ENCODE peak calls at places on chromosomes 5 and 9, in five cellular contexts. G, H, L, Q and K are unnamed samples.

GRCh38 chr9:89273528-89274279 is 37.3 kb upstream of the CKS2 start:
- DNase-seq in G (no peak), H (no peak), L (no peak), Q (no peak), K (no peak)

GRCh38 chr9:134475051-134475790 is 149.0 kb downstream of the RXRA start:
- DNase-seq in G (no peak), H (no peak), L (no peak), Q (no peak), K (no peak)

GRCh38 chr9:135066291-135066690 is 21.2 kb upstream of the OLFM1 start:
- DNase-seq in G (no peak), H (no peak), L (no peak), Q (no peak), K (no peak)

GRCh38 chr9:130927338-130927737 is 11.7 kb downstream of the FIBCD1 start:
- DNase-seq in G (no peak), H (no peak), L (no peak), Q (no peak), K (no peak)

GRCh38 chr9:111728617-111729366 is 65.9 kb downstream of the SHOC1 start:
- DNase-seq in G (no peak), H (peak; percentile 59), L (no peak), Q (no peak), K (no peak)

GRCh38 chr9:123073991-123074422 is 40.5 kb downstream of the GPR21 start:
- DNase-seq in G (no peak), H (no peak), L (no peak), Q (no peak), K (no peak)

GRCh38 chr9:133955821-133956411 is 36.2 kb downstream of the VAV2 start:
- DNase-seq in G (no peak), H (no peak), L (no peak), Q (peak; percentile 77), K (peak; percentile 25)

GRCh38 chr9:127116946-127117345 is 5.5 kb downstream of the ANGPTL2 start:
- DNase-seq in G (no peak), H (no peak), L (no peak), Q (no peak), K (no peak)

GRCh38 chr5:32612134-32612888 is 27.0 kb downstream of the SUB1 start:
- DNase-seq in G (no peak), H (no peak), L (no peak), Q (no peak), K (no peak)

GRCh38 chr9:129677456-129677855 is 12.0 kb downstream of the PRRX2 start:
- DNase-seq in G (peak; percentile 34), H (no peak), L (no peak), Q (peak; percentile 45), K (no peak)

GRCh38 chr5:95399034-95399433 is 7.9 kb downstream of the FAM81B start:
- DNase-seq in G (no peak), H (no peak), L (no peak), Q (no peak), K (no peak)

GRCh38 chr9:119802115-119802514 is 432.9 kb upstream of the BRINP1 start:
- DNase-seq in G (no peak), H (no peak), L (no peak), Q (no peak), K (no peak)

GRCh38 chr5:141848771-141849370 is 29.3 kb downstream of the PCDH1 start:
- DNase-seq in G (no peak), H (peak; percentile 71), L (no peak), Q (peak; percentile 91), K (peak; percentile 70)

GRCh38 chr9:88628811-88629210 is 93.8 kb downstream of the NXNL2 start:
- DNase-seq in G (no peak), H (no peak), L (no peak), Q (no peak), K (no peak)

GRCh38 chr9:87898151-87898550 is 15.5 kb downstream of the SPATA31E1 start:
- DNase-seq in G (no peak), H (no peak), L (no peak), Q (no peak), K (no peak)

GRCh38 chr9:135762921-135763320 is 60.9 kb downstream of the KCNT1 start:
- DNase-seq in G (no peak), H (no peak), L (no peak), Q (no peak), K (no peak)

GRCh38 chr5:569868-570361 is 42.2 kb upstream of the CEP72 start:
- DNase-seq in G (no peak), H (no peak), L (no peak), Q (no peak), K (no peak)

GRCh38 chr5:34676409-34676808 is 20.3 kb downstream of the RAI14 start:
- DNase-seq in G (no peak), H (no peak), L (no peak), Q (no peak), K (no peak)

GRCh38 chr9:99057665-99058625 is 47.0 kb upstream of the TGFBR1 start:
- DNase-seq in G (no peak), H (no peak), L (peak; percentile 64), Q (no peak), K (no peak)

GRCh38 chr5:167573274-167574127 is 717.9 kb upstream of the WWC1 start:
- DNase-seq in G (no peak), H (no peak), L (no peak), Q (peak; percentile 60), K (peak; percentile 83)

GRCh38 chr9:136234597-136234996 is 11.0 kb downstream of the QSOX2 start:
- DNase-seq in G (no peak), H (no peak), L (no peak), Q (no peak), K (no peak)

GRCh38 chr5:159640921-159641320 is 275.4 kb upstream of the ADRA1B start:
- DNase-seq in G (no peak), H (no peak), L (no peak), Q (no peak), K (no peak)

GRCh38 chr9:121587863-121588262 is 63.6 kb upstream of the DAB2IP start:
- DNase-seq in G (no peak), H (no peak), L (no peak), Q (no peak), K (no peak)
- TF ChIP-seq SUZ12 in G (no peak), H (no peak), L (no peak), Q (no peak), K (no peak)

DNA sequence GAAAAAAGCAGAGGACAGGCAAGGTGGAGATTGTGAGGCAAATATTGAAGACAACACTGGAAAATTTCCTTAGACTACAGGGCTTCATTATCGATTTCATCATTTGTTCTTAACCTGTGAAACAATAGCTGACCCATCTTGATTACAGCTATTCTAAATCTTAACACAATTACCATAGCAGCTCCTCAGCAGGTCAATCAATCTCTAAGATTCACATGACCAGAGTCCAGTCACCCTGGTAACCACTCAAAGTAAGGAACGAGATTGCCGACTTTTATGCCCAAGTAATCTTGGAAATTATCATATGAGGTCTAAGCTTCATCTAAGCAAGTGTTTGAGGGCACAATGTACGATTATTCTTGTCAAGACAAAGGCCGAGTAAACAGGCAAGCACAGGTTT is 93.8 kb downstream of the TTC39B start:
- DNase-seq in G (no peak), H (no peak), L (no peak), Q (no peak), K (no peak)
- TF ChIP-seq SUZ12 in G (no peak), H (no peak), L (no peak), Q (no peak), K (no peak)

GRCh38 chr9:34594177-34594576 is 4.7 kb upstream of the CNTFR start:
- DNase-seq in G (no peak), H (no peak), L (no peak), Q (no peak), K (no peak)

GRCh38 chr9:34590376-34591090 is 1.0 kb upstream of the CNTFR start:
- DNase-seq in G (no peak), H (no peak), L (no peak), Q (peak; percentile 80), K (no peak)

GRCh38 chr9:34591911-34592866 is 2.7 kb upstream of the CNTFR start:
- DNase-seq in G (no peak), H (no peak), L (no peak), Q (no peak), K (no peak)

GRCh38 chr9:34591091-34591910 is 1.8 kb upstream of the CNTFR start:
- DNase-seq in G (peak; percentile 92), H (peak; percentile 47), L (no peak), Q (peak; percentile 98), K (peak; percentile 84)

DNA sequence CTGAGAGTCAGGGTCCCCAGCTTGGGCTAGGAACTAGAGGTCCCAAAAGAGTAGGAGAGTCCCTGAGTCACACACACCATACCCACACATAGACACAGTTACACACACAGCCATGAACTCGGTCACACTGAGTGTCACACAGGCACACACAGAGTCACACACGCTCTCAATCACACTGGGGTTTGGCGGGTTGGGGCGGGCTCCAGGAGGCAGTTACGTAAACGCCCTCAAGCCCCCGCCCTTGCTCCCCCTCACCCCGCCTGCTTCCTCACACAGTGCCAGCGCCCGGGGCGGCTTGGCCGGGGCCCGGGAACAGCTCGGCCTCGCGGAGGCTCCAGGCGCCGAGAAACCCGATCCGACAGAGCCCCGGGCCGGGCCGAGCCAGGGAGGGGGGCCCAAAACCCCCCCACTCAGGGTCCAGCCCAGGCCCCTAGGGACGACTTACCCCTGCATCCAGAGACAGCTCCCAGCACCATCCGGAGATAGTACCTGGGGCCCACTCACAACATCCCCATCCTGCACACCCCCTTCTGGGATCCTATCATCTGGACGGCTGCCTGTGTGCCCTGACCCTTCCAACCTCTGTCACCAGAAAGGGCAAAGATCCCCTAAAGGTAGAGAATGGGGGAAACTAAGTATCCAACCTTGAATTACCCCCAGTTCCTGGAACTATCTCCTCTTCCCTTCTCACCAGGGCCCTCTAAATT is 3.5 kb upstream of the CNTFR start:
- DNase-seq in G (no peak), H (no peak), L (no peak), Q (peak; percentile 73), K (no peak)
- TF ChIP-seq SUZ12 in G (no peak), H (no peak), L (no peak), Q (no peak), K (no peak)

GRCh38 chr9:6080154-6080716 is 64.8 kb upstream of the RANBP6 start:
- DNase-seq in G (peak; percentile 75), H (peak; percentile 83), L (peak; percentile 48), Q (peak; percentile 92), K (peak; percentile 95)

GRCh38 chr9:6076856-6077255 is 61.4 kb upstream of the RANBP6 start:
- DNase-seq in G (no peak), H (no peak), L (no peak), Q (no peak), K (no peak)

GRCh38 chr9:6079386-6079785 is 64.0 kb upstream of the RANBP6 start:
- DNase-seq in G (no peak), H (no peak), L (no peak), Q (no peak), K (no peak)

GRCh38 chr9:6073731-6074130 is 58.3 kb upstream of the RANBP6 start:
- DNase-seq in G (no peak), H (no peak), L (no peak), Q (no peak), K (no peak)

DNA sequence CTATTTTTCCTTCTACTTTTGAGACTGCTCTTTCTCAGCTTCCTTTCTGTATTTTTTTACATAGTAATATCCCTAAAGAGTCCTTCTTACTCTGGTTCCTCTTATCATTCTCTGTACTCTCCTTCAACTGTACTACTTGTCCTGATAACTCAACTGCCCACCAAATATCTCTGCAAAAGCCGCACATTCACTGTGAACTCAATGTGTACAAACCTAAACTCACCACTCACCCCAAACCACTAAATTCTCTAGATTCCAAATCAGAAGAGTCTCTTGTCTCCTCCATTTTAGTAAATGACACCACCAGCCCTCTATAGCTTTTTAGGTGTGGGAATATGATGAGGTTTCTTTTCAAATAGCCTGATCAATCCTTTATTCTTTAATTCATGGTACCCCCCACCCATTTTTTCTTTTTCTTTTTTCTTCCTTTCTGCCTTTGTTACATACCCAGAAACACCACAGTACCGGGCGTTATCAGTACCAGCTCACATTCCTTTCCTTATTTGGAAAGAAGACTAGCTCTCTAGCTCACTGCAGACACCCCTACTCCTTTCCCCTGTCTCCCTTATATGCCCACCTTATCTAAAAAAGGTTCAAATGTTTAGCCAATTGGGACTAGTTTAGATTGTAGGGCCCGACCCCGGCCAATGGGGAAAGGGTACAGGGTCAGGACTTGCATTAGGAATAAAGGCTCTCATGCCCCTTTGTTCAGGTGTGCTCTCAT is 63.1 kb upstream of the RANBP6 start:
- DNase-seq in G (no peak), H (no peak), L (no peak), Q (no peak), K (no peak)
- TF ChIP-seq SUZ12 in G (no peak), H (no peak), L (no peak), Q (no peak), K (no peak)